ENCODE peak calls at places on chromosome 18, in six cellular contexts. C, R, P, I, D and Z are unnamed samples.

GRCh38 chr18:25136416-25137132 is 215.4 kb downstream of the ZNF521 start:
- DNase-seq in C (no peak), R (peak; percentile 22), P (no peak), I (no peak), D (no peak), Z (no peak)

GRCh38 chr18:71336811-71337210 is 1048.0 kb downstream of the SOCS6 start:
- DNase-seq in C (no peak), R (no peak), P (no peak), I (no peak), D (no peak), Z (no peak)

GRCh38 chr18:7452331-7452730 is 114.8 kb upstream of the PTPRM start:
- DNase-seq in C (no peak), R (peak; percentile 58), P (peak; percentile 65), I (peak; percentile 8), D (no peak), Z (peak; percentile 24)

GRCh38 chr18:67468038-67468437 is 48.5 kb downstream of the DSEL start:
- DNase-seq in C (no peak), R (peak; percentile 5), P (no peak), I (no peak), D (no peak), Z (no peak)

GRCh38 chr18:3615374-3615773 is 165.4 kb downstream of the TGIF1 start:
- DNase-seq in C (no peak), R (no peak), P (no peak), I (no peak), D (no peak), Z (no peak)

GRCh38 chr18:47507651-47508050 is 256.2 kb upstream of the SKOR2 start:
- DNase-seq in C (no peak), R (no peak), P (no peak), I (no peak), D (no peak), Z (no peak)

GRCh38 chr18:78242307-78242643 is 737.3 kb upstream of the SALL3 start:
- DNase-seq in C (no peak), R (no peak), P (no peak), I (no peak), D (no peak), Z (no peak)

GRCh38 chr18:2656237-2657042 is 914 bp downstream of the SMCHD1 start:
- DNase-seq in C (no peak), R (peak; percentile 43), P (no peak), I (peak; percentile 63), D (peak; percentile 37), Z (peak; percentile 34)

GRCh38 chr18:28095631-28096030 is 81.3 kb downstream of the CDH2 start:
- DNase-seq in C (no peak), R (no peak), P (no peak), I (no peak), D (no peak), Z (no peak)